ENCODE peak calls at places on chromosomes 13 and 19, in seven cellular contexts. One of them, this sample, is unnamed.

GRCh38 chr19:48489608-48490216 is 20.5 kb downstream of the CYTH2 start:
- DNase-seq in activated CD4-positive, alpha-beta T cell treated with anti-CD3 and anti-CD28 coated beads, Interleukin-2, amount 50 U/mL, for 24 hours: peak
- DNase-seq in stomach: peak
- DNase-seq in A549: peak
- DNase-seq in EH: peak
- DNase-seq in H54: no peak
- DNase-seq in GDM1: peak
- DNase-seq in this sample: peak

GRCh38 chr13:48156466-48156865 is 61.6 kb upstream of the MED4 start:
- DNase-seq in A549: no peak
- DNase-seq in stomach: peak
- DNase-seq in H54: no peak
- DNase-seq in GDM1: no peak
- DNase-seq in EH: no peak
- DNase-seq in activated CD4-positive, alpha-beta T cell treated with anti-CD3 and anti-CD28 coated beads, Interleukin-2, amount 50 U/mL, for 24 hours: peak
- DNase-seq in this sample: peak

GRCh38 chr13:51479199-51479523 is 26.3 kb upstream of the INTS6 start:
- DNase-seq in GDM1: no peak
- DNase-seq in H54: no peak
- DNase-seq in stomach: no peak
- DNase-seq in A549: no peak
- DNase-seq in EH: peak
- DNase-seq in activated CD4-positive, alpha-beta T cell treated with anti-CD3 and anti-CD28 coated beads, Interleukin-2, amount 50 U/mL, for 24 hours: no peak
- DNase-seq in this sample: no peak

GRCh38 chr19:17237747-17238706 is 7.7 kb downstream of the NR2F6 start:
- DNase-seq in H54: no peak
- DNase-seq in activated CD4-positive, alpha-beta T cell treated with anti-CD3 and anti-CD28 coated beads, Interleukin-2, amount 50 U/mL, for 24 hours: no peak
- DNase-seq in stomach: no peak
- DNase-seq in GDM1: no peak
- DNase-seq in EH: no peak
- DNase-seq in A549: no peak
- DNase-seq in this sample: no peak

GRCh38 chr13:113598481-113598880 is 13.9 kb downstream of the TFDP1 start:
- DNase-seq in H54: no peak
- DNase-seq in EH: no peak
- DNase-seq in activated CD4-positive, alpha-beta T cell treated with anti-CD3 and anti-CD28 coated beads, Interleukin-2, amount 50 U/mL, for 24 hours: no peak
- DNase-seq in A549: no peak
- DNase-seq in GDM1: no peak
- DNase-seq in stomach: no peak
- DNase-seq in this sample: no peak

GRCh38 chr13:48302920-48303330 is 626 bp upstream of the RB1 start:
- DNase-seq in H54: no peak
- DNase-seq in activated CD4-positive, alpha-beta T cell treated with anti-CD3 and anti-CD28 coated beads, Interleukin-2, amount 50 U/mL, for 24 hours: no peak
- DNase-seq in stomach: no peak
- DNase-seq in GDM1: no peak
- DNase-seq in A549: no peak
- DNase-seq in EH: no peak
- DNase-seq in this sample: no peak

GRCh38 chr19:46288896-46289588 is 7.8 kb upstream of the HIF3A start:
- DNase-seq in GDM1: no peak
- DNase-seq in A549: peak
- DNase-seq in activated CD4-positive, alpha-beta T cell treated with anti-CD3 and anti-CD28 coated beads, Interleukin-2, amount 50 U/mL, for 24 hours: no peak
- DNase-seq in EH: peak
- DNase-seq in stomach: no peak
- DNase-seq in H54: peak
- DNase-seq in this sample: no peak

GRCh38 chr13:33153421-33154381 is 131.9 kb downstream of the STARD13 start:
- DNase-seq in H54: no peak
- DNase-seq in GDM1: no peak
- DNase-seq in EH: peak
- DNase-seq in A549: no peak
- DNase-seq in activated CD4-positive, alpha-beta T cell treated with anti-CD3 and anti-CD28 coated beads, Interleukin-2, amount 50 U/mL, for 24 hours: no peak
- DNase-seq in stomach: no peak
- DNase-seq in this sample: no peak

GRCh38 chr19:45470147-45471081 is 2.6 kb downstream of the FOSB start:
- DNase-seq in H54: no peak
- DNase-seq in activated CD4-positive, alpha-beta T cell treated with anti-CD3 and anti-CD28 coated beads, Interleukin-2, amount 50 U/mL, for 24 hours: no peak
- DNase-seq in stomach: no peak
- DNase-seq in A549: no peak
- DNase-seq in EH: peak
- DNase-seq in GDM1: no peak
- DNase-seq in this sample: no peak

GRCh38 chr13:30376426-30377311 is 45.6 kb upstream of the UBE2L5 start:
- DNase-seq in H54: no peak
- DNase-seq in GDM1: peak
- DNase-seq in A549: no peak
- DNase-seq in activated CD4-positive, alpha-beta T cell treated with anti-CD3 and anti-CD28 coated beads, Interleukin-2, amount 50 U/mL, for 24 hours: no peak
- DNase-seq in EH: no peak
- DNase-seq in stomach: peak
- DNase-seq in this sample: peak

GRCh38 chr19:16330368-16330801 is 5.8 kb downstream of the KLF2 start:
- DNase-seq in GDM1: no peak
- DNase-seq in A549: peak
- DNase-seq in stomach: peak
- DNase-seq in activated CD4-positive, alpha-beta T cell treated with anti-CD3 and anti-CD28 coated beads, Interleukin-2, amount 50 U/mL, for 24 hours: peak
- DNase-seq in H54: peak
- DNase-seq in EH: peak
- DNase-seq in this sample: peak

GRCh38 chr13:79450110-79450509 is 30.8 kb upstream of the NDFIP2 start:
- DNase-seq in stomach: no peak
- DNase-seq in GDM1: no peak
- DNase-seq in EH: no peak
- DNase-seq in A549: no peak
- DNase-seq in activated CD4-positive, alpha-beta T cell treated with anti-CD3 and anti-CD28 coated beads, Interleukin-2, amount 50 U/mL, for 24 hours: no peak
- DNase-seq in H54: no peak
- DNase-seq in this sample: no peak

GRCh38 chr19:1260749-1261511 is 8.2 kb upstream of the CIRBP start:
- DNase-seq in stomach: peak
- DNase-seq in GDM1: peak
- DNase-seq in EH: peak
- DNase-seq in H54: peak
- DNase-seq in activated CD4-positive, alpha-beta T cell treated with anti-CD3 and anti-CD28 coated beads, Interleukin-2, amount 50 U/mL, for 24 hours: peak
- DNase-seq in A549: peak
- DNase-seq in this sample: peak

GRCh38 chr19:28631931-28632330 is 581.0 kb downstream of the UQCRFS1 start:
- DNase-seq in GDM1: no peak
- DNase-seq in stomach: no peak
- DNase-seq in H54: no peak
- DNase-seq in EH: no peak
- DNase-seq in A549: no peak
- DNase-seq in activated CD4-positive, alpha-beta T cell treated with anti-CD3 and anti-CD28 coated beads, Interleukin-2, amount 50 U/mL, for 24 hours: no peak
- DNase-seq in this sample: no peak

GRCh38 chr13:112710855-112711527 is 21.2 kb downstream of the ATP11A start:
- DNase-seq in A549: no peak
- DNase-seq in EH: no peak
- DNase-seq in activated CD4-positive, alpha-beta T cell treated with anti-CD3 and anti-CD28 coated beads, Interleukin-2, amount 50 U/mL, for 24 hours: no peak
- DNase-seq in H54: no peak
- DNase-seq in GDM1: no peak
- DNase-seq in stomach: no peak
- DNase-seq in this sample: no peak

GRCh38 chr13:73945871-73946270 is 188.3 kb downstream of the KLF12 start:
- DNase-seq in A549: no peak
- DNase-seq in EH: no peak
- DNase-seq in activated CD4-positive, alpha-beta T cell treated with anti-CD3 and anti-CD28 coated beads, Interleukin-2, amount 50 U/mL, for 24 hours: no peak
- DNase-seq in stomach: no peak
- DNase-seq in H54: no peak
- DNase-seq in GDM1: no peak
- DNase-seq in this sample: no peak

GRCh38 chr13:31264146-31264545 is 64.4 kb downstream of the B3GLCT start:
- DNase-seq in EH: peak
- DNase-seq in GDM1: no peak
- DNase-seq in activated CD4-positive, alpha-beta T cell treated with anti-CD3 and anti-CD28 coated beads, Interleukin-2, amount 50 U/mL, for 24 hours: no peak
- DNase-seq in H54: no peak
- DNase-seq in A549: no peak
- DNase-seq in stomach: no peak
- DNase-seq in this sample: no peak

GRCh38 chr19:4077800-4078683 is 11.3 kb upstream of the ZBTB7A start:
- DNase-seq in GDM1: peak
- DNase-seq in activated CD4-positive, alpha-beta T cell treated with anti-CD3 and anti-CD28 coated beads, Interleukin-2, amount 50 U/mL, for 24 hours: no peak
- DNase-seq in A549: no peak
- DNase-seq in H54: no peak
- DNase-seq in EH: peak
- DNase-seq in stomach: peak
- DNase-seq in this sample: peak

GRCh38 chr13:28545583-28546333 is 50.8 kb upstream of the FLT1 start:
- DNase-seq in H54: no peak
- DNase-seq in activated CD4-positive, alpha-beta T cell treated with anti-CD3 and anti-CD28 coated beads, Interleukin-2, amount 50 U/mL, for 24 hours: no peak
- DNase-seq in GDM1: no peak
- DNase-seq in stomach: no peak
- DNase-seq in EH: no peak
- DNase-seq in A549: no peak
- DNase-seq in this sample: no peak

GRCh38 chr19:5108123-5108613 is 139.3 kb downstream of the KDM4B start:
- DNase-seq in EH: no peak
- DNase-seq in activated CD4-positive, alpha-beta T cell treated with anti-CD3 and anti-CD28 coated beads, Interleukin-2, amount 50 U/mL, for 24 hours: no peak
- DNase-seq in A549: no peak
- DNase-seq in GDM1: no peak
- DNase-seq in H54: no peak
- DNase-seq in stomach: no peak
- DNase-seq in this sample: no peak

GRCh38 chr19:40596608-40597328 is 4.4 kb upstream of the LTBP4 start:
- DNase-seq in activated CD4-positive, alpha-beta T cell treated with anti-CD3 and anti-CD28 coated beads, Interleukin-2, amount 50 U/mL, for 24 hours: no peak
- DNase-seq in stomach: peak
- DNase-seq in GDM1: no peak
- DNase-seq in H54: peak
- DNase-seq in A549: peak
- DNase-seq in EH: peak
- DNase-seq in this sample: no peak

GRCh38 chr19:38433268-38433733 is at the start of gene RYR1:
- DNase-seq in A549: peak
- DNase-seq in activated CD4-positive, alpha-beta T cell treated with anti-CD3 and anti-CD28 coated beads, Interleukin-2, amount 50 U/mL, for 24 hours: no peak
- DNase-seq in stomach: peak
- DNase-seq in GDM1: no peak
- DNase-seq in H54: no peak
- DNase-seq in EH: peak
- DNase-seq in this sample: peak

GRCh38 chr13:46554971-46555370 is 2.0 kb downstream of the LRCH1 start:
- DNase-seq in H54: no peak
- DNase-seq in stomach: no peak
- DNase-seq in EH: peak
- DNase-seq in GDM1: no peak
- DNase-seq in activated CD4-positive, alpha-beta T cell treated with anti-CD3 and anti-CD28 coated beads, Interleukin-2, amount 50 U/mL, for 24 hours: no peak
- DNase-seq in A549: no peak
- DNase-seq in this sample: no peak

GRCh38 chr19:17686592-17687042 is 1.5 kb downstream of the UNC13A start:
- DNase-seq in A549: peak
- DNase-seq in GDM1: no peak
- DNase-seq in activated CD4-positive, alpha-beta T cell treated with anti-CD3 and anti-CD28 coated beads, Interleukin-2, amount 50 U/mL, for 24 hours: no peak
- DNase-seq in H54: peak
- DNase-seq in stomach: no peak
- DNase-seq in EH: peak
- DNase-seq in this sample: no peak

GRCh38 chr13:111354789-111355188 is 34.3 kb downstream of the TEX29 start:
- DNase-seq in H54: no peak
- DNase-seq in EH: no peak
- DNase-seq in stomach: no peak
- DNase-seq in GDM1: no peak
- DNase-seq in A549: no peak
- DNase-seq in activated CD4-positive, alpha-beta T cell treated with anti-CD3 and anti-CD28 coated beads, Interleukin-2, amount 50 U/mL, for 24 hours: no peak
- DNase-seq in this sample: no peak

GRCh38 chr13:79749985-79750551 is 269.1 kb downstream of the NDFIP2 start:
- DNase-seq in H54: peak
- DNase-seq in activated CD4-positive, alpha-beta T cell treated with anti-CD3 and anti-CD28 coated beads, Interleukin-2, amount 50 U/mL, for 24 hours: no peak
- DNase-seq in A549: no peak
- DNase-seq in EH: peak
- DNase-seq in stomach: no peak
- DNase-seq in GDM1: no peak
- DNase-seq in this sample: no peak

GRCh38 chr19:56355517-56355916 is 37.8 kb downstream of the ZNF582 start:
- DNase-seq in H54: no peak
- DNase-seq in activated CD4-positive, alpha-beta T cell treated with anti-CD3 and anti-CD28 coated beads, Interleukin-2, amount 50 U/mL, for 24 hours: no peak
- DNase-seq in stomach: no peak
- DNase-seq in GDM1: no peak
- DNase-seq in EH: no peak
- DNase-seq in A549: no peak
- DNase-seq in this sample: no peak

GRCh38 chr13:108987488-108987887 is 358.1 kb downstream of the MYO16 start:
- DNase-seq in stomach: no peak
- DNase-seq in EH: peak
- DNase-seq in GDM1: no peak
- DNase-seq in activated CD4-positive, alpha-beta T cell treated with anti-CD3 and anti-CD28 coated beads, Interleukin-2, amount 50 U/mL, for 24 hours: no peak
- DNase-seq in A549: no peak
- DNase-seq in H54: no peak
- DNase-seq in this sample: no peak

GRCh38 chr13:82661126-82661525 is 1221.1 kb downstream of the SLITRK1 start:
- DNase-seq in EH: no peak
- DNase-seq in A549: no peak
- DNase-seq in activated CD4-positive, alpha-beta T cell treated with anti-CD3 and anti-CD28 coated beads, Interleukin-2, amount 50 U/mL, for 24 hours: no peak
- DNase-seq in stomach: no peak
- DNase-seq in GDM1: no peak
- DNase-seq in H54: no peak
- DNase-seq in this sample: no peak

GRCh38 chr19:58154287-58154678 is 3.7 kb upstream of the ZNF329 start:
- DNase-seq in EH: peak
- DNase-seq in stomach: peak
- DNase-seq in activated CD4-positive, alpha-beta T cell treated with anti-CD3 and anti-CD28 coated beads, Interleukin-2, amount 50 U/mL, for 24 hours: no peak
- DNase-seq in GDM1: no peak
- DNase-seq in A549: no peak
- DNase-seq in H54: no peak
- DNase-seq in this sample: no peak

GRCh38 chr13:109088101-109088500 is 458.7 kb downstream of the MYO16 start:
- DNase-seq in GDM1: no peak
- DNase-seq in H54: no peak
- DNase-seq in EH: no peak
- DNase-seq in A549: no peak
- DNase-seq in activated CD4-positive, alpha-beta T cell treated with anti-CD3 and anti-CD28 coated beads, Interleukin-2, amount 50 U/mL, for 24 hours: no peak
- DNase-seq in stomach: no peak
- DNase-seq in this sample: no peak

GRCh38 chr13:54185785-54186184 is 1157.2 kb downstream of the OLFM4 start:
- DNase-seq in A549: no peak
- DNase-seq in H54: no peak
- DNase-seq in EH: no peak
- DNase-seq in GDM1: no peak
- DNase-seq in stomach: no peak
- DNase-seq in activated CD4-positive, alpha-beta T cell treated with anti-CD3 and anti-CD28 coated beads, Interleukin-2, amount 50 U/mL, for 24 hours: no peak
- DNase-seq in this sample: no peak

GRCh38 chr19:32234663-32235217 is 110.7 kb upstream of the ZNF507 start:
- DNase-seq in A549: no peak
- DNase-seq in H54: no peak
- DNase-seq in EH: no peak
- DNase-seq in stomach: no peak
- DNase-seq in GDM1: no peak
- DNase-seq in activated CD4-positive, alpha-beta T cell treated with anti-CD3 and anti-CD28 coated beads, Interleukin-2, amount 50 U/mL, for 24 hours: no peak
- DNase-seq in this sample: no peak

GRCh38 chr13:29888306-29888705 is 37.9 kb upstream of the UBL3 start:
- DNase-seq in stomach: no peak
- DNase-seq in H54: no peak
- DNase-seq in A549: no peak
- DNase-seq in EH: peak
- DNase-seq in activated CD4-positive, alpha-beta T cell treated with anti-CD3 and anti-CD28 coated beads, Interleukin-2, amount 50 U/mL, for 24 hours: no peak
- DNase-seq in GDM1: no peak
- DNase-seq in this sample: no peak

GRCh38 chr19:8017808-8018207 is 12.4 kb upstream of the ELAVL1 start:
- DNase-seq in activated CD4-positive, alpha-beta T cell treated with anti-CD3 and anti-CD28 coated beads, Interleukin-2, amount 50 U/mL, for 24 hours: no peak
- DNase-seq in A549: no peak
- DNase-seq in stomach: no peak
- DNase-seq in EH: no peak
- DNase-seq in H54: no peak
- DNase-seq in GDM1: no peak
- DNase-seq in this sample: peak